ENCODE peak calls at places on chromosomes 3 and 15, in five cellular contexts. Y is fibroblast of pulmonary artery, L is psoas muscle, V is BE2C, O is A549. R is an unnamed sample.

GRCh38 chr3:43766672-43767465 is 76.1 kb downstream of the ABHD5 start:
- DNase-seq in L (no peak), Y (peak), V (no peak), O (no peak), R (no peak)

GRCh38 chr3:72722930-72723726 is 125.1 kb downstream of the SHQ1 start:
- DNase-seq in O (no peak), L (no peak), Y (peak), V (no peak), R (no peak)

GRCh38 chr3:42264399-42265058 is 1.5 kb downstream of the CCK start:
- DNase-seq in L (peak), O (peak), Y (peak), V (no peak), R (no peak)

GRCh38 chr3:32780735-32781210 is 37.0 kb upstream of the TRIM71 start:
- DNase-seq in V (peak), L (no peak), O (no peak), Y (peak), R (no peak)

GRCh38 chr3:175212896-175213295 is 353.8 kb downstream of the NAALADL2 start:
- DNase-seq in V (no peak), Y (peak), L (no peak), O (no peak), R (no peak)

GRCh38 chr15:81294501-81294850 is 29.5 kb downstream of the STARD5 start:
- DNase-seq in O (no peak), L (no peak), Y (no peak), V (no peak), R (peak)

GRCh38 chr3:25453521-25454410 is 25.7 kb downstream of the RARB start:
- DNase-seq in L (no peak), O (no peak), V (peak), Y (peak), R (no peak)

GRCh38 chr3:186284661-186285060 is 77.4 kb downstream of the DGKG start:
- DNase-seq in L (no peak), V (no peak), O (no peak), Y (no peak), R (no peak)

GRCh38 chr3:49276475-49277356 is at the start of gene C3orf62:
- DNase-seq in O (peak), V (peak), L (peak), Y (peak), R (no peak)

GRCh38 chr3:143188881-143189280 is 69.3 kb downstream of the CHST2 start:
- DNase-seq in Y (no peak), V (no peak), L (no peak), O (no peak), R (no peak)

GRCh38 chr15:66944121-66944520 is 121.3 kb upstream of the SMAD3 start:
- DNase-seq in O (no peak), L (no peak), Y (no peak), V (no peak), R (no peak)

GRCh38 chr3:108311797-108312196 is 15.4 kb downstream of the HHLA2 start:
- DNase-seq in V (no peak), Y (no peak), O (no peak), L (no peak), R (peak)

GRCh38 chr3:195214381-195214780 is 56.6 kb downstream of the XXYLT1 start:
- DNase-seq in Y (no peak), O (no peak), L (no peak), V (no peak), R (no peak)

GRCh38 chr15:61243984-61244593 is 15.0 kb upstream of the RORA start:
- DNase-seq in O (no peak), L (no peak), Y (no peak), V (no peak), R (no peak)

GRCh38 chr3:197336348-197336747 is 37.9 kb upstream of the DLG1 start:
- DNase-seq in O (no peak), L (no peak), Y (no peak), V (no peak), R (no peak)

GRCh38 chr15:25088261-25088790 is 133.5 kb downstream of the SNRPN start:
- DNase-seq in L (no peak), Y (no peak), V (no peak), O (no peak), R (no peak)

GRCh38 chr3:141127344-141128125 is 76.4 kb downstream of the SPSB4 start:
- DNase-seq in O (no peak), V (peak), L (no peak), Y (no peak), R (no peak)

GRCh38 chr3:193997228-193998192 is 138.4 kb upstream of the HES1 start:
- DNase-seq in Y (no peak), V (no peak), L (peak), O (no peak), R (no peak)

GRCh38 chr3:25661694-25662455 is 2.8 kb downstream of the TOP2B start:
- DNase-seq in Y (no peak), L (no peak), O (no peak), V (no peak), R (no peak)

GRCh38 chr3:109337393-109337792 is at the start of gene DPPA4:
- DNase-seq in O (no peak), L (no peak), V (no peak), Y (no peak), R (no peak)

GRCh38 chr3:109339186-109339585 is 1.8 kb upstream of the DPPA4 start:
- DNase-seq in O (no peak), Y (no peak), V (no peak), L (no peak), R (no peak)

GRCh38 chr3:109338322-109338721 is 976 bp upstream of the DPPA4 start:
- DNase-seq in Y (no peak), O (no peak), V (no peak), L (no peak), R (no peak)

GRCh38 chr3:109336272-109336957 is 931 bp downstream of the DPPA4 start:
- DNase-seq in L (no peak), Y (peak), O (no peak), V (no peak), R (no peak)

DNA sequence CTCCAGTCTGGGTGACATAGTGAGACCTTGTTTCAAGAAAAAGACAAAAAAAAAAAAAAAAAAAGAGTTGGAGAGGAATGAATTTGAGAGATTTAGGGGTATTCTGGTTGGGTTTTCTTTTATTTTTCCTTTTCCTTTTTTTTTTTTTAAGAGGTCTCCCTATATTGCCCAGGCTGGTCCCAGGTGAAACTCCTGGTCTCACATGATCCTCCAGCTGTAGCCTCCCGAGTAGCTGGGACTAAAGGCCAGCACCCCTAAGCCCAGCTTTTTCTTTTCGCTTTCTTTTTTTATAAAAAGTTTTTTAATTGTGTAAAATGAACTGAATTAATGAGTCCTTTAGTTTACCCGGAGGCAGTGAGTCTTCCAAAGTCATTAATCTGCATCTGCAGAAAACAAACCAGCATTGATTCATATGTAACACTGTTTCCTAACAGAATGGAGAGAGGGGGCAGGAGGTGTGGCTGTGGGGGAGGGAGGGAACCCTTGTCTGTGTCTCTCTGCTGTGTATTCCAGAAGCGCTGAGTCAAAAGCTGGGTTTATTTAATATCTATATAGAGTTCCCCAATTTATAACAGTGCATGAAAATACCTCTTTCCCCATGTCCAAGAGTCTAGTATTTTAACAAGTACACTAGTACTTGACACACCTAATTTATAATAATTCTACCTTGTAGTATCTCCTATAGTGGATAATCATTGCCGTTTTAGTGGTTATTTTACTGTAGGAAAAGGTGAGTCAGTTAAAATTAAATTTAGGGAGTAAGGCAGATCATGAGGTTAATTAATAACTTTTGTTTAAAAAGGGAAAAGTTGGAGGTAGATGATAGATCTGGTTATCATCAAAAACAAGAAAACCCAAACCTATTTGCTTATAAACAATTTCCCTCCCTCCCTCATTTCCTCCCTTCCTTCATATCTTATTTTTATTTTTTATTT is 2.6 kb upstream of the DPPA4 start:
- DNase-seq in L (no peak), Y (no peak), V (no peak), O (no peak), R (no peak)
- H3K4me3 ChIP-seq in L (no peak), Y (no peak), V (no peak), O (no peak), R (no peak)

GRCh38 chr3:39273119-39273518 is 6.7 kb downstream of the CX3CR1 start:
- DNase-seq in V (no peak), L (no peak), Y (no peak), O (no peak), R (no peak)
- TF ChIP-seq CTCF in V (peak), L (no peak), Y (peak), O (peak), R (no peak)

GRCh38 chr3:23602895-23603443 is 202.8 kb upstream of the UBE2E1 start:
- DNase-seq in L (no peak), V (no peak), Y (no peak), O (no peak), R (no peak)
- H3K4me3 ChIP-seq in L (no peak), V (no peak), Y (no peak), O (no peak), R (no peak)

DNA sequence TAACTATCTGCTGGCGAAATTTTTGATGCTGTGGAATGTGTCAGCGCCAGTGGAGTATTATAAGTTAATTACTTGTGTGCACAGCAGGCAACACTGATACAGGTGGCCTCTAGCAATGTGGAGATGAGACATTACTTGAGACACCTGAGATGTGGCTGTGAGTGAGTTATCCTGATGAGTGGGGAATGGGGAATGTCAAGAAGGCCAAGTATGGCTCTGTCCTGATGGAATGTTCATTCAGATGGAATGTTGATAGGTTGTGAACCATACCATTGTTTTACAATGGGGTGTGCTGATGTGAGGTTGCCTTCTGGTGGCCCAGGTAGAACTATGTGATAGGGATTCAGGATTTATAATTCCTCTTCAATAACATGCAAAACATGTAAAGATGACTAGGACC is 404.8 kb downstream of the PTPRG start:
- DNase-seq in V (no peak), L (no peak), O (no peak), Y (no peak), R (no peak)
- TF ChIP-seq CTCF in V (no peak), L (no peak), O (no peak), Y (no peak), R (no peak)

DNA sequence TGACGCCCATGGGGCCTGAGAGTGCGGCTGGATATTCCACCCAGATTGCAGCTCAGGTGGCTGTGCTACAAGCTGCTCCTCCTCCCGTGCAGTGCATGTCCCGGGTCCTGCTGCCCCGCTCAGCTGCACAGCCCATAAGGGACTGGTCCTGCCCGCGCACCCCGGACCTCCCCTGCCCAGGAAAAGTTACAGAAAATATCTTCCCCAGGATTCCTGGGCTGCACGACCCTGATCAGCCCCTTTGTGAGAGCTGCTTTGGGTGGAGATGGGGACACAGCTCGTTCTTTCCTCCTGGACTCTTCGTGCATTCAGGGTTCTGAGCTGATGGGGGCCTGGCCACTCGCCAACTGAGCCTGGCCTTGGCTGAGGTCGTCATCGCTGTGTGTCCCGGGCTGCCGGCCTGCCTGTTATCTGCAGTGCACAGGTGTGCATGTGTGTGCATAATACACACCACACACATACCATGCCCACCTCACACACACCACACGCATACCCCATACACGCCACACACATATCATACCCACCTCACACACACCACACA is 28.8 kb downstream of the APBA2 start:
- DNase-seq in O (no peak), L (no peak), Y (no peak), V (peak), R (no peak)
- H3K4me3 ChIP-seq in O (no peak), L (no peak), Y (no peak), V (no peak), R (no peak)

R was measured in HL-60.